ENCODE peak calls at places on chromosomes 12 and 14, in four cellular contexts. O is A549, F is colonic mucosa, U is HFFc6. S is an unnamed sample.

GRCh38 chr12:62146323-62146722 is 113.9 kb upstream of the USP15 start:
- DNase-seq in O (no peak), U (no peak), F (no peak), S (no peak)

GRCh38 chr14:60485057-60485599 is 735 bp downstream of the C14orf39 start:
- DNase-seq in F (no peak), O (no peak), U (no peak), S (no peak)

GRCh38 chr12:9961901-9962300 is 9.3 kb upstream of the CLEC12A start:
- DNase-seq in F (no peak), O (no peak), U (no peak), S (no peak)

GRCh38 chr14:37900582-37900981 is 305.2 kb downstream of the TTC6 start:
- DNase-seq in F (no peak), O (no peak), U (no peak), S (no peak)

GRCh38 chr12:93370947-93371346 is 6.8 kb upstream of the NUDT4 start:
- DNase-seq in U (no peak), O (no peak), F (no peak), S (no peak)

GRCh38 chr12:29026419-29026818 is 122.7 kb upstream of the FAR2 start:
- DNase-seq in F (no peak), O (no peak), U (no peak), S (peak)

GRCh38 chr12:7872565-7873304 is at the start of gene SLC2A14:
- DNase-seq in O (no peak), U (no peak), F (no peak), S (no peak)

GRCh38 chr12:19779393-19780056 is 340.2 kb downstream of the AEBP2 start:
- DNase-seq in O (no peak), U (no peak), F (no peak), S (no peak)

GRCh38 chr12:113317122-113317521 is 17.8 kb downstream of the SLC8B1 start:
- DNase-seq in U (no peak), O (no peak), F (no peak), S (no peak)

GRCh38 chr14:49954171-49954631 is 61.3 kb downstream of the ARF6 start:
- DNase-seq in O (peak), F (no peak), U (peak), S (no peak)

GRCh38 chr12:14072952-14073351 is 91.5 kb upstream of the GRIN2B start:
- DNase-seq in F (no peak), O (no peak), U (no peak), S (no peak)

GRCh38 chr12:69555461-69555860 is 29.8 kb upstream of the CCT2 start:
- DNase-seq in U (peak), F (no peak), O (peak), S (peak)

GRCh38 chr14:97380539-97380941 is 583.4 kb downstream of the VRK1 start:
- DNase-seq in O (peak), F (no peak), U (no peak), S (no peak)

GRCh38 chr14:98903371-98903770 is 368.6 kb downstream of the BCL11B start:
- DNase-seq in U (no peak), O (no peak), F (no peak), S (no peak)

GRCh38 chr14:22432348-22432976 is 156.6 kb downstream of the DAD1 start:
- DNase-seq in U (peak), O (peak), F (peak), S (peak)

GRCh38 chr12:81863406-81863805 is 104.3 kb upstream of the PPFIA2 start:
- DNase-seq in U (no peak), F (no peak), O (no peak), S (peak)

GRCh38 chr14:80996049-80996901 is 40.9 kb downstream of the TSHR start:
- DNase-seq in F (peak), O (peak), U (peak), S (peak)

GRCh38 chr12:105300883-105301282 is 29.6 kb upstream of the C12orf75 start:
- DNase-seq in O (no peak), F (no peak), U (no peak), S (no peak)

GRCh38 chr14:68682166-68683103 is 110.4 kb downstream of the ZFP36L1 start:
- DNase-seq in F (peak), U (peak), O (peak), S (peak)

GRCh38 chr12:25997401-25997973 is 39.0 kb downstream of the RASSF8 start:
- DNase-seq in F (no peak), U (peak), O (peak), S (peak)

GRCh38 chr14:93655078-93655750 is 133.1 kb downstream of the PRIMA1 start:
- DNase-seq in F (peak), O (peak), U (peak), S (peak)

GRCh38 chr12:52221912-52222457 is 11.1 kb upstream of the KRT7 start:
- DNase-seq in F (peak), U (peak), O (peak), S (no peak)

GRCh38 chr12:38149395-38150073 is 167.0 kb upstream of the ALG10B start:
- DNase-seq in U (no peak), O (peak), F (peak), S (no peak)

GRCh38 chr14:95361373-95362179 is 41.9 kb upstream of the CLMN start:
- DNase-seq in F (peak), O (peak), U (no peak), S (no peak)

GRCh38 chr14:64915797-64916196 is 1.5 kb downstream of the CHURC1 start:
- DNase-seq in F (no peak), O (no peak), U (no peak), S (no peak)

GRCh38 chr12:2836576-2836975 is 1.7 kb upstream of the NRIP2 start:
- DNase-seq in F (no peak), U (no peak), O (no peak), S (no peak)

DNA sequence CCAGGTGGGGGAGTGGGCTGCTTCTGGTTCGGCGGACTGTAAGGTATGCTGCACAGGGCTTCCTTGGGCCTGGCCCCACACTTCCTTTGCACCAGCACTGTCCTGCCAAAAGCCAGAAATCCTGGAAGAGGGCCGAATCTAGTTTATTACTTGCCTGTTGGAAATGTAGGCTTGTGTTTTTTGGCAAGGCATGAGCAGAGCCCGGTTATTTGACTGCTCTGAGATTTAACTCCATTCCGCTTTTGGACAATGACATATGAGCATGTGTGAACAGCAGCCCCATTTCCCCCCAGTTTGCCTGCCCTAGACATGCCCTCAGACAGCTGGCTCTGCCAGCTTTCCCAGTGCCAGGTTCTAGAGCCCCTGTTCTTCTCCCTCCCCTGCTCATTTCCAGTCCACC is 86.6 kb downstream of the BORCS5 start:
- DNase-seq in O (no peak), U (no peak), F (peak), S (peak)
- TF ChIP-seq CTCF in O (no peak), U (no peak), F (no peak), S (no peak)

GRCh38 chr14:54901380-54902142 is 1.1 kb downstream of the GCH1 start:
- DNase-seq in O (peak), U (no peak), F (peak), S (no peak)

GRCh38 chr14:54906075-54906474 is 3.4 kb upstream of the GCH1 start:
- DNase-seq in F (no peak), O (no peak), U (no peak), S (no peak)

GRCh38 chr14:54902521-54903420 is at the start of gene GCH1:
- DNase-seq in F (peak), O (peak), U (no peak), S (no peak)

DNA sequence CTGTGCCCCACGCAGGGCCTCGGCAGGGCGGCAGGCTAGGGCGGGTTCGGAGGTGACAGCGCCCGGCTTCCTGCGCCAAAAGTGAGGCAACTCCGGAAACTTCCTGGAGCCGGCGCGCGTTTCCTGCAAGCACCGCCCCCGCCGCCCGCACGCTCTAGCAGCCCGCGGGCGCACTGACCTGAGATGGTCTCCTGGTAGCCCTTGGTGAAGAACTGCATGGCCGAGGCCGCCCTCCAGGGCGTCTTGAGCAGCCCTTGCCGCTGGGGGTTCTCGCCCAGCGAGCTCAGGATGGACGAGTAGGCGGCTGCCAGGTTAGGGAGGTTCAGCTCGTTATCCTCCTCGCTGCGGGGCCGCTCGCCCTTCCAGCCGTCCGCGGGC is 494 bp downstream of the GCH1 start:
- DNase-seq in O (peak), F (peak), U (no peak), S (no peak)
- TF ChIP-seq CTCF in O (no peak), F (no peak), U (no peak), S (peak)

DNA sequence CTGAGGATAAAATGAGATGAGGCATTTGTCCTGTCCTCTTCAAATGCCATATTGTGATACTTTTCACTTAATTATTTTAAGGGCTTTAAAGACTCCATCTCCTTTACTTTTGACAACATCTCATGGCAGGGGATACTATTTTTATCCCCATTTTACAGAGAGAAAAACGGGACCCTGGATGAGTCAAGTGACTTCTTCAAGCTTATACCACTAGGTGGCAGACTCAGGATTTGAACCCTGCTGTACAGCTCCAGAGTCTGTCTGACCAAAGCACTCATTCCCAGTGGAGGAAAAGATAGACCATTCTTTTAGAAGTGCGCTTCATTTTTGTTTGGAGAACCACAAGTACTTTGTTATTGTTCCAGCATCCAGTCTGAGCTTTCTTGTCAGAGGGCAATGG is 1.7 kb upstream of the SMOC1 start:
- DNase-seq in F (no peak), U (no peak), O (peak), S (peak)
- TF ChIP-seq CTCF in F (peak), U (peak), O (peak), S (peak)

GRCh38 chr14:35138585-35138984 is 16.2 kb downstream of the PRORP start:
- DNase-seq in F (no peak), U (no peak), O (no peak), S (no peak)

GRCh38 chr14:35134329-35135123 is 12.2 kb downstream of the PRORP start:
- DNase-seq in U (no peak), F (no peak), O (no peak), S (no peak)

GRCh38 chr14:35133542-35134328 is 11.4 kb downstream of the PRORP start:
- DNase-seq in U (no peak), O (peak), F (no peak), S (no peak)
- TF ChIP-seq CTCF in U (no peak), O (no peak), F (no peak), S (no peak)

GRCh38 chr14:105351920-105352871 is 37.6 kb downstream of the PACS2 start:
- DNase-seq in O (peak), F (peak), U (peak), S (peak)

GRCh38 chr14:105353163-105353562 is 38.6 kb downstream of the PACS2 start:
- DNase-seq in U (no peak), F (no peak), O (no peak), S (no peak)

GRCh38 chr14:105350450-105351244 is 36.1 kb downstream of the PACS2 start:
- DNase-seq in O (no peak), F (no peak), U (no peak), S (no peak)

GRCh38 chr14:105349992-105350391 is 35.4 kb downstream of the PACS2 start:
- DNase-seq in O (no peak), U (no peak), F (no peak), S (no peak)

GRCh38 chr14:105351410-105351809 is 36.9 kb downstream of the PACS2 start:
- DNase-seq in U (no peak), F (no peak), O (no peak), S (no peak)
- TF ChIP-seq CTCF in U (no peak), F (no peak), O (no peak), S (no peak)

DNA sequence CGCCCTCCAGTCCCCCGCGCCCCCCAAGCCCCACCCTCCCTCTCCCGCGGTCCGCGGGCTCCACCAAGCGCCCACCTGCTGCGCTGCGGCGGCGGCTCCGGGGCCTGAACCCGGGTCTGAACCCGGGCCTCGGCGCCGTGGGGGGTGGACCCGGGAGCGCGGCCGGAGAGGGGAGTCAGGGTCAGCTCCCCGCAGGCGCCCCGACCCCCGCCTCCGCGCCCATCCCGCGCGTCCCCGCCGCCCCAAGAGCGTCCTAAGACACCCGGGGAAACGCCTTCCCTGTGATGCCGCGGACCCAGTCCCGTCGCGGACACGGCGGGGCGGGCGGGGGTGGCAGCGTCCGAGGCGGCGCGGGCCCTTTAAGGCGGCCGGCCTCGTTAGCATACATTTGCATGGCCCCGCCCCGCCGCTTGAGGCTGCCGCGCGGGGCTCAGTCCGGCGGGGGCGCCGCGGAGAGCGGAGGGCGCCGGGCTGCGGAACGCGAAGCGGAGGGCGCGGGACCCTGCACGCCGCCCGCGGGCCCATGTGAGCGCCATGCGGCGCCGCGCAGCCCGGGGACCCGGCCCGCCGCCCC is at the start of gene MMP17:
- DNase-seq in O (peak), U (no peak), F (no peak), S (no peak)
- TF ChIP-seq CTCF in O (peak), U (peak), F (no peak), S (no peak)

GRCh38 chr14:75793806-75794205 is 132.8 kb downstream of the TTLL5 start:
- DNase-seq in U (no peak), F (no peak), O (peak), S (no peak)
- TF ChIP-seq CTCF in U (peak), F (no peak), O (no peak), S (no peak)